ENCODE peak calls at places on chromosomes 11 and 22, in five cellular contexts. I is SK-N-SH, S is H1, J is GM12878, V is HCT116. R is an unnamed sample.

GRCh38 chr11:11403763-11404725 is 51.0 kb upstream of the CSNK2A3 start:
- DNase-seq in V (no peak), S (no peak), I (no peak), J (no peak), R (no peak)

GRCh38 chr22:47398491-47398890 is 636.0 kb downstream of the TBC1D22A start:
- DNase-seq in I (no peak), S (no peak), J (no peak), V (no peak), R (no peak)

GRCh38 chr11:85299247-85299646 is 327.9 kb downstream of the DLG2 start:
- DNase-seq in I (no peak), J (no peak), S (no peak), V (no peak), R (peak)

GRCh38 chr11:81869337-81870065 is 864.2 kb downstream of the FAM181B start:
- DNase-seq in I (no peak), V (no peak), S (no peak), J (peak), R (no peak)

GRCh38 chr11:134637091-134638015 is 225.3 kb upstream of the B3GAT1 start:
- DNase-seq in V (no peak), S (no peak), I (no peak), J (no peak), R (no peak)

GRCh38 chr11:116301141-116301540 is 471.6 kb downstream of the BUD13 start:
- DNase-seq in V (no peak), S (no peak), I (no peak), J (no peak), R (no peak)

GRCh38 chr11:3674189-3674588 is 3.0 kb upstream of the CHRNA10 start:
- DNase-seq in I (no peak), S (peak), V (no peak), J (no peak), R (no peak)

GRCh38 chr22:39581303-39581702 is 10.8 kb downstream of the CACNA1I start:
- DNase-seq in I (no peak), V (no peak), S (no peak), J (no peak), R (no peak)

GRCh38 chr22:19958083-19959042 is 16.7 kb upstream of the TXNRD2 start:
- DNase-seq in I (no peak), S (no peak), V (no peak), J (no peak), R (no peak)

GRCh38 chr11:933002-933820 is 7.5 kb downstream of the AP2A2 start:
- DNase-seq in I (no peak), J (no peak), S (no peak), V (no peak), R (no peak)

GRCh38 chr11:118872403-118872821 is 11.3 kb upstream of the CXCR5 start:
- DNase-seq in S (no peak), J (no peak), I (no peak), V (no peak), R (no peak)

GRCh38 chr11:111565111-111565720 is 24.7 kb downstream of the LAYN start:
- DNase-seq in I (peak), S (no peak), J (peak), V (peak), R (peak)

GRCh38 chr11:130318031-130318673 is 3.4 kb upstream of the ZBTB44 start:
- DNase-seq in I (no peak), V (no peak), S (no peak), J (no peak), R (no peak)

GRCh38 chr11:127931811-127932210 is 655.5 kb downstream of the ETS1 start:
- DNase-seq in I (no peak), S (no peak), J (no peak), V (no peak), R (no peak)

GRCh38 chr11:102318469-102318868 is 1.2 kb downstream of the BIRC3 start:
- DNase-seq in I (no peak), J (no peak), S (no peak), V (no peak), R (no peak)

GRCh38 chr11:61775106-61775505 is 17.3 kb downstream of the TMEM258 start:
- DNase-seq in V (no peak), S (no peak), I (peak), J (no peak), R (no peak)

GRCh38 chr11:106614280-106614679 is 404.0 kb downstream of the GUCY1A2 start:
- DNase-seq in S (no peak), I (no peak), V (no peak), J (no peak), R (no peak)

GRCh38 chr11:117874910-117875396 is 1.5 kb downstream of the FXYD6 start:
- DNase-seq in I (no peak), S (no peak), V (no peak), J (no peak), R (no peak)

GRCh38 chr11:46238078-46238966 is 39.1 kb upstream of the CREB3L1 start:
- DNase-seq in S (no peak), J (no peak), V (no peak), I (peak), R (peak)

GRCh38 chr11:2797741-2798361 is 87.7 kb downstream of the CDKN1C start:
- DNase-seq in I (no peak), V (no peak), J (no peak), S (no peak), R (no peak)

GRCh38 chr22:28222976-28223375 is 303.9 kb upstream of the PITPNB start:
- DNase-seq in I (peak), S (no peak), J (no peak), V (no peak), R (no peak)

GRCh38 chr11:93577291-93577690 is 34.1 kb upstream of the SMCO4 start:
- DNase-seq in V (no peak), S (no peak), J (no peak), I (no peak), R (no peak)

GRCh38 chr11:82942376-82942775 is 40.8 kb downstream of the DDIAS start:
- DNase-seq in I (no peak), V (no peak), J (no peak), S (no peak), R (no peak)

GRCh38 chr22:49885881-49886280 is 32.2 kb downstream of the ZBED4 start:
- DNase-seq in J (no peak), I (no peak), S (no peak), V (no peak), R (no peak)

GRCh38 chr22:44571566-44572413 is 73.8 kb upstream of the RTL6 start:
- DNase-seq in I (no peak), J (no peak), V (no peak), S (no peak), R (no peak)

GRCh38 chr22:44574057-44574456 is 76.0 kb upstream of the RTL6 start:
- DNase-seq in V (peak), S (no peak), I (no peak), J (no peak), R (no peak)

GRCh38 chr22:44573451-44573850 is 75.4 kb upstream of the RTL6 start:
- DNase-seq in J (no peak), S (no peak), I (no peak), V (no peak), R (no peak)

GRCh38 chr22:44570476-44571445 is 72.7 kb upstream of the RTL6 start:
- DNase-seq in S (no peak), V (no peak), I (no peak), J (no peak), R (no peak)

GRCh38 chr22:44572414-44573207 is 74.6 kb upstream of the RTL6 start:
- DNase-seq in I (no peak), S (no peak), V (no peak), J (no peak), R (no peak)
- TF ChIP-seq JUND in I (no peak), S (no peak), V (no peak), J (no peak), R (no peak)

GRCh38 chr22:36818010-36818642 is 1.3 kb upstream of the PVALB start:
- DNase-seq in V (no peak), J (no peak), I (no peak), S (no peak), R (no peak)
- TF ChIP-seq JUND in V (no peak), J (no peak), I (no peak), S (no peak), R (no peak)

GRCh38 chr11:87832216-87832615 is 343.0 kb downstream of the RAB38 start:
- DNase-seq in J (no peak), V (no peak), S (no peak), I (no peak), R (peak)
- TF ChIP-seq JUND in J (no peak), V (no peak), S (no peak), I (no peak), R (no peak)

DNA sequence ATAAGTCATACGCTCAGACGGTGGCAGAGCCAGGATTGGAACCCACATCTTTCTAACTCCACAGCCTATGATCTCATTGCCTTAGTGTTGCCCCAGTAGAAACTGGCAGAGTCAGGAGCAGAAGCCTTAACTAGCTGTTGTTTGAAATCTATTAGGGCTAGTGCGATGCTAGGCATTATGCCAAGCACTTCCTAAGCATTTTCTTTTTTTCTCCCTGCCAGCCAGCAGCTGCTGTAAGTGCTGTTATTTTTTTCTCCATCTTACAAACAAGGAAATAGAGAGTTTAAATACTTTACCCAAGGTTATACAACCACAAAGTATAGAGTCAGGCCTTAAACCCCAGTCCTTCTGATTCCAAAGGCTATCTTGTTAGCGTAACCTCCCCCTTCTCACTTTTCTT is 161.0 kb upstream of the SORL1-AS1 start:
- DNase-seq in J (no peak), S (no peak), V (no peak), I (no peak), R (no peak)
- TF ChIP-seq JUND in J (no peak), S (no peak), V (no peak), I (no peak), R (no peak)

DNA sequence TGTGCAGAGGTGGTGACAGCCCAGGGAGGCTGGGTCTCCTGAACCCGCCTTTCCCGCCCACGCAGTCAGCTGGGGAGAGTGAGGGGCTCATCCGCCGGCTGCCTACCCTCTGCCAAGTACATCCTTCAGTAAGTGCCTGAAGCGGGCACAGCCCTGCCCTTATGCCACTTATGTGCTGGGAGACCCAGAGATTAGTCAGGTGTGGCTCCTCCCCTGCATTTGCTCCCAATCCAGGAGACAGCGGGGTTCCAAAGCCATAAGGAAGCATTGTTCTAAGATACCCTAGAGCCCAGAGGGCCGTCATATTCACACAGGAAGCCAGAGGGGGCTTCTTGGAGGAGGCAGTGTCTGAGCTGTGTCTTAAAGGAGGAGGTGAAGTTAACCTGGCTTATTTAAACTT is 5.8 kb upstream of the PPP6R3 start:
- DNase-seq in V (no peak), I (no peak), S (no peak), J (no peak), R (no peak)
- TF ChIP-seq JUND in V (no peak), I (no peak), S (no peak), J (no peak), R (no peak)

GRCh38 chr11:17633279-17633986 is 85.9 kb upstream of the MYOD1 start:
- DNase-seq in S (no peak), V (no peak), J (no peak), I (peak), R (no peak)
- TF ChIP-seq JUND in S (no peak), V (no peak), J (no peak), I (no peak), R (no peak)

GRCh38 chr22:23278883-23279675 is 98.8 kb downstream of the BCR start:
- DNase-seq in J (no peak), S (no peak), V (no peak), I (no peak), R (peak)
- TF ChIP-seq JUND in J (no peak), S (no peak), V (no peak), I (no peak), R (no peak)

GRCh38 chr11:30876228-30876627 is 290.1 kb upstream of the MPPED2 start:
- DNase-seq in V (no peak), J (no peak), S (no peak), I (no peak), R (no peak)

GRCh38 chr11:30873924-30874323 is 287.8 kb upstream of the MPPED2 start:
- DNase-seq in S (no peak), V (no peak), I (no peak), J (no peak), R (no peak)

GRCh38 chr11:30878400-30878799 is 292.2 kb upstream of the MPPED2 start:
- DNase-seq in I (peak), J (no peak), V (no peak), S (no peak), R (no peak)

GRCh38 chr11:30879322-30880020 is 293.3 kb upstream of the MPPED2 start:
- DNase-seq in J (no peak), S (no peak), V (no peak), I (peak), R (no peak)

GRCh38 chr11:30876656-30877371 is 290.7 kb upstream of the MPPED2 start:
- DNase-seq in S (no peak), I (no peak), J (no peak), V (no peak), R (no peak)
- TF ChIP-seq JUND in S (no peak), I (no peak), J (no peak), V (no peak), R (no peak)